ENCODE peak calls at places on chromosomes 11 and 22, in five cellular contexts. S, X, I, K and T are unnamed samples. For H3K4me1, the result is how much of the 10 kb centered on the place peaks cover.

GRCh38 chr11:70070736-70071135 is 7.4 kb upstream of the ANO1 start:
- DNase-seq in S (no peak), X (peak), I (no peak), K (peak), T (no peak)

GRCh38 chr11:132142554-132142953 is 772.1 kb downstream of the NTM start:
- DNase-seq in S (no peak), X (no peak), I (no peak), K (no peak), T (no peak)

GRCh38 chr11:31160504-31161422 is 208.8 kb downstream of the DCDC1 start:
- DNase-seq in S (peak), X (no peak), I (no peak), K (no peak), T (no peak)

GRCh38 chr22:38016182-38017078 is 32.1 kb upstream of the SOX10 start:
- DNase-seq in S (peak), X (peak), I (peak), K (peak), T (peak)

GRCh38 chr11:70027451-70027850 is 50.7 kb upstream of the ANO1 start:
- DNase-seq in S (no peak), X (no peak), I (no peak), K (peak), T (no peak)

GRCh38 chr11:33734441-33735165 is 1.6 kb downstream of the CD59 start:
- DNase-seq in S (no peak), X (no peak), I (no peak), K (peak), T (peak)

GRCh38 chr11:114059278-114059983 is at the start of gene ZBTB16:
- DNase-seq in S (peak), X (peak), I (peak), K (peak), T (peak)

GRCh38 chr11:116130122-116130521 is 625.9 kb upstream of the CADM1 start:
- DNase-seq in S (no peak), X (no peak), I (no peak), K (no peak), T (no peak)

GRCh38 chr11:96267490-96268010 is 75.4 kb downstream of the MAML2 start:
- DNase-seq in S (no peak), X (no peak), I (no peak), K (no peak), T (no peak)

GRCh38 chr11:46475041-46475925 is 83.7 kb upstream of the CHRM4 start:
- DNase-seq in S (no peak), X (no peak), I (no peak), K (no peak), T (no peak)

GRCh38 chr11:2644844-2645778 is 54.7 kb downstream of the KCNQ1OT1 start:
- DNase-seq in S (no peak), X (no peak), I (no peak), K (no peak), T (no peak)

GRCh38 chr11:67504023-67504949 is 877 bp downstream of the PITPNM1 start:
- DNase-seq in S (peak), X (no peak), I (peak), K (no peak), T (peak)

DNA sequence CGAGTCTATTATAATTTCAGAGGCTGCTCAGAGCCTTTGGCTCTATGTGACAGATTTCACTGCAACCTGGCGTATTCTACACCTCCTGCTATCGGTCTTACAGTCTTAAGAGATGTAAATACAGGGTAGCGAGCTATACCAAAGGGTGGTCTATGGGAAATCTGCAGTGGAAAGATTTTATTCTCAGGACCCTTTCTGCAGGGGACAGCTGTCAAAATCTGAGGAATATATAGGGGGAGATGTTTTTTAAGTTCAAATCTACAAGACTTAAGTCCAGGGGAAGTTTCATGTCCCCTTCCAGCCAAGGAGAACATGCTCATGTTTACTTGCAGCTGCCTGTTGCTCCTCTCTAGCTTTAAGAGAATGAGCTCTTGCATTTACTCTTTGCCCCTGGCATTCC is 62.7 kb downstream of the MICAL2 start:
- DNase-seq in S (no peak), X (no peak), I (no peak), K (no peak), T (no peak)
- TF ChIP-seq CTCF in S (no peak), X (no peak), I (no peak), K (no peak), T (no peak)

DNA sequence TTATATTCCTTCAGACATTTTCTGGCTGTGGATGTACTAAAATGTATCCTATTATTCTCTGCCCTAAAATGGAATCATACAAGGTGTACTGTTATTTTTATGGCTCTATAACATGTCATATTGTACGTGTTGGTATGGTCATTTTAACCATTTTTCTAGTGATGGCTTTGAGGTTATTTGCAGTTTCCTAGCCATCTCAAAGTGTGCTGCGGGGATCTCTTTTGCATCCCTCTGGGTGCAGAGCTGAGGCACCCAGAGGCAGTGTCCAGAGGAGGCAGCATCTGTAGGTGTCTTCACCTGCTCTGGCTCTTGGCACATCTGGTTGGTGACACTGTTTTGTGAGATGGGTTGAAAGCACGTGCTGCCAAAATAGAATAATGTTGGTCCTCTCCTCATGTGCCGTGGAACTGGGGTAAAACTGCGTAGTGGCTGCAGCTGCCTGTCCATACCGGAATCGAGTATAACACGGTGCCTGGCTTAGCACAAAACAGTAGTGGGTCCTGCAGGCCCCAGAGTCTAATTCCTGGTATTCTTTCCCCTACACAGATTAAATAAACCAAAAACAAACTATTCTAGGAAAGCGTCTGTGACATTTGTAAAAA is 12.8 kb downstream of the NEAT1 start:
- DNase-seq in S (no peak), X (peak), I (no peak), K (no peak), T (no peak)
- H3K4me1 ChIP-seq in S (under half), X (half or more), I (under half), K (half or more), T (half or more)

DNA sequence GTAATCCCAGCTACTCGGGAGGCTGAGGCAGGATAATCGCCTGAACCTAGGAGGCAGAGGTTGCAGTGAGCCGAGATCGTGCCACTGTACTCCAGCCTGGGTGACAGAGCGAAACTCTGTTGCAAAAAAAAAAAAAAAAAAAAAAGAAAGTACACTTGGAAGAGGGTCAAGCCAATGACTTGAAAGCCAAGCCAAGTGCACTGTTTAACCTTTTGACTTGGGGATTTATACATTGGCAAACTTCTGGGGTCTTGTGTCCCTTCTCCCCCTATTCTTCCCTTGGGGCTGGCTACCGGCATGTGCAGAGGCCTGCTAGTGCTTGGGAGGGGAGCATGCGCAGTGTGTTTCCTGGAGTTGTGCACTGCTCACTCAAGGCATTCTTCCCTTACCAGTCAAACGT is 14.3 kb upstream of the THRSP start:
- DNase-seq in S (no peak), X (no peak), I (no peak), K (no peak), T (no peak)
- TF ChIP-seq CTCF in S (no peak), X (no peak), I (no peak), K (no peak), T (no peak)

DNA sequence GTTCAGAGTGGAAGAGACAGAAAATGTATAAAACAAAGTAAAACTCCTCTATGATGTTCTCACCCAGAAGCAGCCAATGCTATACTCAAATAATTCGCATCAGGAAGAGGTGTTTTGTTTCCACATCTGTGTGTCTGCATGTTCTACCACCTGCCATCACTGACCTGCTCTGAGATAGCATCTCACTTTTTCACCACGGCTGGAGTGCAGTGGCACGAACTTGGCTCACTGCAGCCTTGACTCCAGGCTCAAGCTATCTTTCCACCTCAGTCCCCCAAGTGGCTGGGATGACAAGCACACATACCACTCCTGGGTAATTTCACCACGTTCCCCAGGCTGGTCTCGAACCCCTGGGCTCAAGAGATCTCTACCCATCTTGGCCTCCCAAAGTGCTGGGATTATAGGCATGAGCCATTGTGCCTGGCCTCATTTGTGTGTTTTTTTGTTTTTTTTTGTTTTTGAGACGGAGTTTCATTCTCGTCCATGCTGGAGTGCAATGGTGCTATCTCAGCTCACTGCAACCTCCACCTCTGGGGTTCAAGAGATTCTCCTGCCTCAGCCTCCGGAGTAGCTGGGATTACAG is 14.4 kb downstream of the TALDO1 start:
- DNase-seq in S (no peak), X (no peak), I (no peak), K (no peak), T (no peak)
- H3K4me1 ChIP-seq in S (under half), X (under half), I (under half), K (under half), T (under half)

DNA sequence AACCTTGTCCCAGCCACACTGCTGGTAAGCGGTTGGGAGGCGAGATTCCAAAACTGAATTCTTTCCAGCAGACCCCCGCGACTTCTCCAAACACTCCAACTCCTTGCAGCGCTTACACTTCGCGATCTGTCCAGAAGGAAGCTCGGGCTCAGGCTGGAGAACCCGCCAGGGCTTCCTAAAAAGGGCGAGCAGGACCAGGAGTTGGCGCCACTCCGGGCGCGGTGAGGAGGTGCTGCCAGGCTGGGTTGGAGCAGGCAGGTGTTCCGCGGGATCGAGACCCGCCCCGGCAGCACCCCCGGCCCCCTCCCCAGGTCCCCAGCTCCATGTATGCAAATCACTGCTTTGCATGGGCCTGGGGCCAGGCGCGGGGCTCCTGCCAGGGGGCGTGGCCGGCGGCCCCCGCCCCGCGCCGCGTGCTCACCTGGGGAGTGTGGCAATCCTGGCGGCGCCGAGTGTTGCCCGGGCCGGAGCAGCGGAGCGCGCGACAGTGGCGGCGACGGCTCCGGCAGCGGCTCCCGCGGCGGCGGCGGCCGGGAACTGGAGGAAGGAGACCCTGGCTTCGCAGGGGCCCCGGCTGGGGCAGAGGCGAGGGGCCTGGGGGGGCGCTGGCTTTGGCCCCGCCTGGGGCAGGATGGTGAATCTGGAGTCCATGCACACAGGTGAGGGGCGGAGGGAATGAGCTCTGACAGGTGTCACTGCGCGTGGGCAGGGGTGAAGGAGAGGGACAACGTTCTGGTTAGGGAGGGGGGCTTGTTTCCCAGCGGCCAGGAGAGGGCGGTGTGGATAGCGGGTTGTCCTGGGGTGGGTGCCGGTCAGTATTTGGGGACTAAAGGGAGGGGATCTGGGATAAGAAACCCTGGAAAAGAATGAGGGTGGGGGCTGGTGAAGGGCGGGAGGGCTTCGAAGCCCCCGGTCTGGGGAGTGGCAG is at the start of gene POU2F3:
- DNase-seq in S (peak), X (no peak), I (peak), K (peak), T (peak)
- TF ChIP-seq CTCF in S (peak), X (no peak), I (no peak), K (no peak), T (no peak)

GRCh38 chr22:25389541-25389919 is 170.1 kb downstream of the CRYBB2 start:
- DNase-seq in S (no peak), X (no peak), I (no peak), K (no peak), T (no peak)
- H3K4me1 ChIP-seq in S (under half), X (under half), I (under half), K (half or more), T (half or more)

DNA sequence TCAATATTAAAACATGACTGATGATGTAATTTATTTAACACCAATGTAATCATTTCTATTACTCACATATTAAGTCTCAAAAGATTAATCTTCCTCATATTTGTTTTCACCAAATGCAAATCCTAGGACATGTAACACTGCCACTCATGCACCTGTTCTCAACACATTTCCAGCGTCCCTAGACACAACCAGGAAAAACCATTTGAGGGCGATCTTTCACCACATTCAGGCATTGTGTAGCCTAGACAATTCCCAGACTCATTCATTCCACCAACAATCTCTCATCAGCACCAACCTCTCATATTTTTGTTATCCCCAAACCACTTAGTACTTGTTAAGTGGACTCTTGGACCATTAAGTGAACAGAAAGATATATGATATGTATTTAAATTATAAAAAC is 66.1 kb downstream of the SLC36A4 start:
- DNase-seq in S (peak), X (no peak), I (no peak), K (no peak), T (no peak)
- TF ChIP-seq CTCF in S (peak), X (no peak), I (no peak), K (no peak), T (no peak)